ENCODE peak calls at places on chromosomes 11 and 22, in seven cellular contexts. U is heart left ventricle, D is Calu3, I is neural crest cell, E is astrocyte of the spinal cord, C is endothelial cell, V is fibroblast of the aortic adventitia. P is an unnamed sample.

GRCh38 chr22:26574001-26574723 is 15.8 kb downstream of the TPST2 start:
- DNase-seq in U (no peak), D (no peak), I (no peak), E (no peak), C (no peak), V (no peak), P (no peak)

GRCh38 chr22:35170716-35171697 is 86.3 kb upstream of the HMGXB4 start:
- DNase-seq in U (no peak), D (no peak), I (no peak), E (no peak), C (no peak), V (no peak), P (no peak)

GRCh38 chr11:100994966-100995365 is 134.6 kb downstream of the PGR start:
- DNase-seq in U (no peak), D (no peak), I (no peak), E (no peak), C (no peak), V (no peak), P (no peak)

GRCh38 chr22:30863161-30863833 is 105.3 kb downstream of the MORC2 start:
- DNase-seq in U (no peak), D (no peak), I (peak), E (no peak), C (no peak), V (no peak), P (no peak)

GRCh38 chr11:131745405-131745804 is 375.0 kb downstream of the NTM start:
- DNase-seq in U (no peak), D (no peak), I (no peak), E (peak), C (no peak), V (peak), P (no peak)

GRCh38 chr11:86447763-86448480 is 73.2 kb downstream of the CCDC81 start:
- DNase-seq in U (no peak), D (no peak), I (no peak), E (no peak), C (no peak), V (no peak), P (no peak)

GRCh38 chr22:17586831-17587440 is 23.6 kb downstream of the SLC25A18 start:
- DNase-seq in U (no peak), D (no peak), I (no peak), E (no peak), C (no peak), V (no peak), P (no peak)

GRCh38 chr22:24584871-24585411 is 7.9 kb downstream of the LRRC75B start:
- DNase-seq in U (no peak), D (no peak), I (no peak), E (no peak), C (no peak), V (no peak), P (no peak)

GRCh38 chr11:116454020-116454645 is 318.7 kb downstream of the BUD13 start:
- DNase-seq in U (peak), D (peak), I (peak), E (peak), C (peak), V (peak), P (no peak)

GRCh38 chr22:44928064-44928463 is 81.7 kb downstream of the PHF21B start:
- DNase-seq in U (no peak), D (no peak), I (no peak), E (no peak), C (no peak), V (no peak), P (no peak)

DNA sequence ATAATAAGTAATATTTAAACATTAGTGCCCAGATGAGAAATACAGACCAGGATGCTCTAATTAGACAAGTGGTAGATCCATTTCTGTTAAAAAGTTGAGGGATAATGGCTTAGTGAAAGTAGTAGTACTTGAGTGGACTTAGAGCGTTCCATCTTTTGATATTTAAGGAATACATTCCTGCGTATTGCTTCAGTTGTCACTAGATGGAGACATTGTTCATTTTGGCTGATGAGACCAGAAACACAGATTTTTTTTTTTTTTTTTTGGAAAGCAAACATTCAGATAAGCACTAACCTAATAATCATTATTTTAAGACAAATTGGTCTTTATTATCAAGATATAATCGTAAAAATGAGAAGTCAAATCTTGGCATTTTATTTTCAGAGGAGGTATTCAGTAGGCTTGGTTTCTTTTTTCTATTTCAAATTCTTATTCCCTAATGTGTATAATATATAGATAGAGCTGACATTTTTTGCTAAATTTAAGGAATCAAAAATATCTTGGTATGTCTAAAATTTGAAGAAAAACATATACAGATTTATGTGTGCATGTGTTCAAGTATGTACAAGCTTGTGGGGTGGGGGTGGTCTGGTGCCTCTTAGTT is 92.9 kb downstream of the DYNC2H1 start:
- DNase-seq in U (no peak), D (no peak), I (no peak), E (peak), C (no peak), V (peak), P (no peak)
- TF ChIP-seq CTCF in U (peak), D (no peak), I (peak), E (peak), C (peak), V (peak), P (peak)

GRCh38 chr11:119284344-119285157 is 32.4 kb downstream of the MCAM start:
- DNase-seq in U (no peak), D (peak), I (no peak), E (peak), C (no peak), V (peak), P (no peak)
- TF ChIP-seq CTCF in U (peak), D (no peak), I (peak), E (peak), C (no peak), V (peak), P (no peak)

DNA sequence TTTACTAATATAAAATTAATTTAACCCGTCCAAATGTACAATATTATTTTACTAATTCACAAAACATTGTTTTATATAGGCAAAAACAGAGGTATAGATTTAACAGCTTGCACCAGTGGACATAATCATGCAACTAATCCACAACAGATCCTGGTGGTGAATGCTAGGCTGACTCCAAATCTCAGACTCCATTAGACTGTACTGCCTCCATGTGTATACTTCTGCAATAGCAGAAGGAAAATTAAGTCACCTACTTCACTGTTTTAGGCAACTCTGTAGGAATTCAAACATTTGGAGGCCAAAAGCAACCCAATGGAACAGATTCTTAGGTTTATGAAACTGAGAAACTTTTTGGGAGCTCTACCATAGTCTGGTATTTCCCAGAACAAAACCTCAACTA is 30.0 kb upstream of the RAB39A start:
- DNase-seq in U (no peak), D (no peak), I (no peak), E (peak), C (peak), V (peak), P (no peak)
- TF ChIP-seq CTCF in U (no peak), D (peak), I (peak), E (peak), C (peak), V (peak), P (no peak)

DNA sequence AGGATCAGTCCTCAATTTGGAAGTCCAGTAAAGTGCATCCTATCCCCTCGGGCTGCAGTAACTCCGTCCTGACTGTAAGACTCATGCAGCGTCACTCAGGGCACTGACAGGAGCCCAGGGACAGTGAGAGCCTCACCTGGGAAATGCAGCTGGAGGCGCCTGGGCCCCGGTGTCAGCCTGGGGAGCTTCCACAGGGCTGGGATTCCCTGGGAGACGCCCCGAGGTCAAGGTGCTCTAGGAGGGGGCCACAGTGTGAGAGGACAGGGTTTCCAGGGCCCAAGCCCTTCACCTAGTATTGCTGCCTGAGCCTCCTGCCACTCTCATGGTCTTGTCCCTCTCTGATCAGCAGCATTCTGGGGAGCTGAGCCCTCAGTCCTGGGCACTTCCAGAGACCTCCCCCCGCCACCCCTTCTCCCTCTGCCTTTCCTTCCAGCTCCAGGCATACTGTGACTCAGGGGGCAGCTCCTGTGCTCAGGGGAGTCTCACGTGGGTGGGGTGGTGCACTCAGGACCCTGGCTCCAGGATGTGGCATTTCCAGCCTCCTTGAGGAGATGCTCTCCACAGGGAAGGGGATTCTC is 99.1 kb upstream of the IGLL5 start:
- DNase-seq in U (no peak), D (no peak), I (no peak), E (no peak), C (no peak), V (no peak), P (no peak)
- TF ChIP-seq CTCF in U (no peak), D (no peak), I (no peak), E (no peak), C (no peak), V (no peak), P (no peak)

DNA sequence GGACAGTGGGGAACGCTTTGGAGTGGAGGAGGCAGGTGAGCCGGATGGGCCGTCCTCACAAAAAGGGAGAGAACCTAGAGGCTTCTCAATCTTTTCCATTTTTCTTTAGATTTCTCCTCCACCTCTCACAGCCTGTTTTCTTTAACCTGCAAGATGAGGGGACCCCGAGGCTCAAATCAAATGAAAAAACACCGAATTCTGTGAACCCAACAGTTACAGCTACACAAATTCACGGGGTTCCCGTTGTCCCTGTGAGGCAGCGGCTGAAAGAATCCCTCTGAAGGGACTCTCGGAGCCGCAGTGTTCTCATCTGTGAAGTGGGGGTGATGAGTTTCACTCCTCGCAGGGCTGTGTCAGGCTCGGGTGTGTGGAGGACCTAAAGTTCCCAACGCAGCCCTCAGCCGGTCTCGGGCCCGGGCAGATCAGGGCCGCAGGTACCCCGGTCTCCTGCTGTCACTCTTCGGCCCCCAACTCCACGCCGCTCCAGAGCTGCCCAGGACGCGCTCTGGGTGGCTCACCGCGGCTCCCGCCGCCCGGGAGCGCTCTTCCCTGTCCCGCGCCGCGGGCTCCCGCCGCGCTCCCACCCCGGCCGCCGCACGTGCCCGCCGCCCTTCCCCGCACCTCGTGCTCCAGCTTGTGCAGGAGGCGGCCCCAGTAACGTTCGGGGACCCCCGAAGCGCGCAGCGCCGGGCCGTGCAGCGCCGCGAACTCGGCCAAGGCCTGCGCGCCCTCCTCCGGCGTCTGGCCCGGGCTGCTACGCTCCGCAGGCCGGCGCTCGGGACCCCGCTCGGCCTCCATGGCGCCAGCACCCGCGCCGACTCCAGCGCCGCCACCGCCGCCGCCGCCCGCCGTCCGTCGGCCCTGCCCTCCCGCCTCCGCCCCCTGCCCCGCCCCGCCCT is at the start of gene TTLL12:
- DNase-seq in U (peak), D (peak), I (peak), E (peak), C (peak), V (peak), P (peak)
- TF ChIP-seq CTCF in U (no peak), D (no peak), I (no peak), E (no peak), C (no peak), V (no peak), P (no peak)

DNA sequence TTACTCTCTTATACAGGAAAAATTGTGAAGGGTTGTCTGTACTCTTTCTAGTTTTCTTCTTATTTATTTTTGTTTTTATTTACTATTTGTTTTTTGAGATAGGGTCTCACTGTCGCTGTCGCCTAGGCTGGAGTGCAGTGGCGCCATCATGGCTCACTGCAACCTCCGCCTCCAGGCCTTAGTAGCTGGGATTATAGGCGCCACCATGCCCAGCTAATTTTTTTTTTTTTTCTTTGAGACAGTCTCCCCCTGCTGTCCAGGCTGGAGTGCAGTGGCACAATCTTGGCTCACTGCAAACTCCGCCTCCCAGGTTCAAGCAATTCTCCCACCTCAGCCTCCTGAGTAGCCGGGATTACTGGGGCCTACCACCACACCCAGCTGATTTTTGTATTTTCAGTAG is 18.4 kb downstream of the CUL5 start:
- DNase-seq in U (no peak), D (no peak), I (no peak), E (no peak), C (no peak), V (no peak), P (no peak)
- TF ChIP-seq CTCF in U (no peak), D (no peak), I (peak), E (no peak), C (no peak), V (no peak), P (no peak)

DNA sequence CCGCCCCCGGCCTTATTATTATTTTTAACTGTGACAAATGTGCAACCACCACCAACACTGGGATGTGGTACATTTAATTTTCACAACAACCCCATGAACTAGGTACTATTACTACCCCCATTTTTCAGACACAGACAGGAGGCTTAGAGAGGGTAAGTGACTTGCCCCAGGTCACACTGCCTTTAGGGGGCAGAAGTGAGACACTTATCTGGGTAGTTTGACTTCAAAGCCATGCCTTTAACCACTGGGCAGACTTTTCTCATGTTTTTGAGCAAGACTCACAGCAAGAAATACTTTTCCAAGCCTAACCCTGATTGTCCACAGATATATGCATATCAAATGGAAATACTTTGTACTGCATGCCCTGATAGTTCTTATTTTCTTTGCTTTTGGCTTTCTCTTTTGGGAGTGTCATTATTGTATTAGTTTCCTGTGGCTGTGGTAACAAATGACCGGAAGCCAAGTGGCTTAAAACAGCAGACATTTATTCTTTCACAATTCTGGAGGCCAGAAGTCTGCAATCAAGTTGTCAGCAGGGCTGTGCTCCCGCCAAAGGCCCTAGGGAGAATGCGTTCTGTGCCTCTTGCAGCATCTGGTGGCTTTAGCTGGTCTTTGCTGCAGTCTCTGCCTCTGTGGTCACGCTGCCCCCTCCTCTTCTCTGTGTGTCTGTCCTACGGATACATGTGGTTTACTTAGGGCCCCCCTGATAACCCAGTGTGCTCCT is 110.8 kb downstream of the GRIK4 start:
- DNase-seq in U (no peak), D (no peak), I (no peak), E (no peak), C (no peak), V (no peak), P (no peak)
- TF ChIP-seq CTCF in U (no peak), D (no peak), I (peak), E (no peak), C (peak), V (no peak), P (no peak)

GRCh38 chr22:32926600-32926999 is 125.1 kb downstream of the TIMP3 start:
- DNase-seq in U (no peak), D (peak), I (no peak), E (peak), C (peak), V (peak), P (no peak)
- TF ChIP-seq CTCF in U (peak), D (peak), I (peak), E (peak), C (peak), V (peak), P (peak)

GRCh38 chr11:27570542-27570941 is 64.0 kb upstream of the LIN7C start:
- DNase-seq in U (no peak), D (no peak), I (no peak), E (no peak), C (no peak), V (no peak), P (no peak)

GRCh38 chr11:27571151-27571840 is 64.7 kb upstream of the LIN7C start:
- DNase-seq in U (no peak), D (no peak), I (no peak), E (peak), C (no peak), V (peak), P (no peak)

DNA sequence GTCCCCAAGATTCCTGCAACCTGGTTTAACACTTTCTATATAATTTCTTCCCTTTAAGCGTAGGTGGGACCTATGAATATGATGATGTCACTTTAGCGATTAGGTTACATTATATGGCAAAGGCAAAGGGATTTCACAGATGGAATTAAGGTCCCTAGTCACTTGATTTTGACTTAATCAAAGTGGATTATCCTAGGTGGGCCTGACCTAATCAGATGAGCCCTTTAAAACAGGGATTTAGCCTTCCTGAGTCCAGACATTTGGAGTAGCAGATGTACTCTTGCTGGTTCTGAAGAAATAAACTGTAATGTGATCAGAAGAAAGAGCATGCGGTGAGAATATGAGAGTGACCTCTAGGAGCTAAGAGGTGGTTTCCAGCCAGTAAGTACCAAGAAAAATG is 67.8 kb upstream of the LIN7C start:
- DNase-seq in U (no peak), D (no peak), I (no peak), E (no peak), C (no peak), V (no peak), P (no peak)
- TF ChIP-seq CTCF in U (no peak), D (no peak), I (no peak), E (no peak), C (no peak), V (no peak), P (no peak)

DNA sequence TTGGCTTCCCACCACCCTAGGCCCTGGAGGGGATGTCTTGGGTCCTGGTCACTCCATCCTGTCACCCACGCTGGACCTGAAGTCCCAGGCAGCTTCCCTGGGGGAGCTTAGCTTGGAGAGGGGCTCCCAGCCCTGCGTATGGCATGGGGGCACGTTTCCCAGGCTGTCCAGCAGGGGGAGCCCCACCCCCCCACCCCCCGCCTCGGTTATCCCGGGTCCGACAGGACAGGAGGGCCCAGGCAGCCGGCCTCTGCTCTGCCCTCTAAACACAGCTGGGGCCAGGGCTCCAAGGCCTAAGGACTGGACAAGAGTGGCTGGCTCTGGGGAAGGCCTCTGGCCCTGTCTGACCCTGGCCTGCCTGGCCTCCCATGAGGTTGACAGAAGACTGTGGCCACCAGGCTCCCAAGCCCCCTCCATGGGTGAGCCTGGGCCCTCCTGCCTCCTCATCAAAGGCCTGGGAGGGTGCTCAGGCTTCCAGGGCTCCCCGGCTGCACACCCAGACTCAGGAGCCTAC is 104.8 kb downstream of the NECTIN1 start:
- DNase-seq in U (no peak), D (no peak), I (no peak), E (no peak), C (no peak), V (no peak), P (no peak)
- TF ChIP-seq CTCF in U (peak), D (peak), I (peak), E (peak), C (peak), V (peak), P (peak)